ENCODE peak calls at places on chromosomes 13 and 19, in ten cellular contexts. G is heart left ventricle; P is CD8-positive, alpha-beta memory T cell; C is effector memory CD4-positive, alpha-beta T cell; F is tibial artery; Y is GM23248; Z is mesendoderm; S is mucosa of descending colon; X is psoas muscle; H is neuronal stem cell. V is an unnamed sample.

GRCh38 chr13:101846701-101847100 is 394.2 kb downstream of the ITGBL1 start:
- DNase-seq in G (no peak), P (no peak), C (no peak), F (no peak), Y (no peak), Z (no peak), S (no peak), X (no peak), H (no peak), V (no peak)

GRCh38 chr13:101452519-101453485 is at the start of gene ITGBL1:
- DNase-seq in G (no peak), P (no peak), C (no peak), F (peak; percentile 76), Y (peak; percentile 76), Z (no peak), S (no peak), X (peak; percentile 61), H (no peak), V (no peak)

GRCh38 chr13:112785419-112785856 is 95.6 kb downstream of the ATP11A start:
- DNase-seq in G (no peak), P (peak; percentile 33), C (no peak), F (no peak), Y (no peak), Z (no peak), S (no peak), X (no peak), H (no peak), V (no peak)

GRCh38 chr13:45299194-45299593 is 41.8 kb downstream of the TPT1 start:
- DNase-seq in G (no peak), P (no peak), C (no peak), F (no peak), Y (no peak), Z (no peak), S (no peak), X (no peak), H (no peak), V (no peak)

GRCh38 chr19:10288662-10289166 is 1.0 kb upstream of the ICAM5 start:
- DNase-seq in G (no peak), P (no peak), C (no peak), F (no peak), Y (peak; percentile 80), Z (peak; percentile 67), S (peak; percentile 59), X (no peak), H (no peak), V (no peak)

GRCh38 chr13:95660981-95661581 is 15.9 kb upstream of the DNAJC3 start:
- DNase-seq in G (peak; percentile 16), P (no peak), C (no peak), F (no peak), Y (peak; percentile 73), Z (peak; percentile 50), S (peak; percentile 57), X (no peak), H (no peak), V (no peak)

GRCh38 chr19:39372047-39372802 is 18.7 kb downstream of the PAF1 start:
- DNase-seq in G (peak; percentile 89), P (no peak), C (no peak), F (peak; percentile 93), Y (peak; percentile 96), Z (no peak), S (peak; percentile 61), X (peak; percentile 87), H (no peak), V (no peak)

GRCh38 chr19:16594131-16594586 is 21.9 kb upstream of the SLC35E1 start:
- DNase-seq in G (no peak), P (peak; percentile 72), C (peak; percentile 54), F (no peak), Y (no peak), Z (no peak), S (no peak), X (no peak), H (no peak), V (no peak)

GRCh38 chr13:98260357-98261164 is 83.5 kb upstream of the RNF113B start:
- DNase-seq in G (no peak), P (no peak), C (no peak), F (no peak), Y (no peak), Z (no peak), S (no peak), X (no peak), H (no peak), V (no peak)

GRCh38 chr13:51479199-51479523 is 26.3 kb upstream of the INTS6 start:
- DNase-seq in G (no peak), P (no peak), C (no peak), F (no peak), Y (peak; percentile 82), Z (no peak), S (no peak), X (no peak), H (no peak), V (no peak)

GRCh38 chr13:33191425-33192221 is 93.9 kb downstream of the STARD13 start:
- DNase-seq in G (no peak), P (no peak), C (no peak), F (no peak), Y (peak; percentile 36), Z (no peak), S (no peak), X (no peak), H (no peak), V (no peak)

DNA sequence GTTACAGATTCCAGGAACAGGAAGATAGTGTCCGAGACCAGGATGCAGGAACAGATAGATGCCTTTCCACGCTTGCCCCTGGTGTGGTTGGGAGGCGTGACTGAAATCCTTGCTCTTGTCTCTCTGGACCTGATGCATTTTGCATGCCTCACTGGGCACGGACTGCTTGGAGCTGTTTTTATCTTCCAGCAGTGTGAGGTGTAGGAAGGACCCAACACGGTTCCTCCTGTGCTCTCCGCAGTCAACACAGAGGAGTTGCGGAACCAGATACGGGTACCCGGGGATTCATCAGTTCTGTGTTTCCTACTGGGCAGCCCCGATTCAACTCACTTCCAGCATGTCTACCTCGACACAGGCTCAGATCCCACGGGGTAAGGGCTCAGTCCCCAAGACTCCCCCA is 6.5 kb downstream of the DOT1L start:
- DNase-seq in G (no peak), P (no peak), C (no peak), F (no peak), Y (no peak), Z (no peak), S (no peak), X (no peak), H (no peak), V (no peak)
- H3K4me1 ChIP-seq in G (peaks cover 72% of the 10 kb centered on the region), P (peaks cover 35% of the 10 kb centered on the region), C (peaks cover 30% of the 10 kb centered on the region), F (peaks cover 6% of the 10 kb centered on the region), Y (peaks cover 52% of the 10 kb centered on the region), Z (peaks cover 8% of the 10 kb centered on the region), S (peaks cover 63% of the 10 kb centered on the region), X (peaks cover 73% of the 10 kb centered on the region), H (peaks cover 36% of the 10 kb centered on the region), V (peaks cover 25% of the 10 kb centered on the region)

DNA sequence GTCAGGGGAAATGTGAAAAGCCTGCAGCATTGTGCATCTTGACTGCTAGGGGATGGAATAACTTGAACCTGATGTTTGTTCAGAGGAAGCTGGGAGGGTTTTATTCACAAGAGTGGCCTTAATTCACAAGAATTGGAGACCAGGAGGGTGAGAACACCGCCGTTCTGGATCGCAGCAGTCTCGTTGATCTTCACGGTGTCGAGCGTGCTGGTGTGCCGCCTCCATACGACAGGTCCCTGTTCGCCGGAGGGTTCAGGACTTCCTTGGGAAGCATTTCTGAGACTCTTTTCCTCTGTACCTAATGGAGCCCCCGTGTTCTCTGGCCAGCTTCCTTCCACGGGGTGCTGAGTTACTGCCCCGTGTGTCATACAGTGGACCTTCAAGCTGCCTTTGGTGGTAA is 66.9 kb downstream of the ARHGEF7 start:
- DNase-seq in G (no peak), P (no peak), C (no peak), F (no peak), Y (no peak), Z (no peak), S (no peak), X (no peak), H (no peak), V (no peak)
- H3K4me1 ChIP-seq in G (peaks cover 46% of the 10 kb centered on the region), P (peaks cover 96% of the 10 kb centered on the region), C (peaks cover 62% of the 10 kb centered on the region), F (peaks cover 6% of the 10 kb centered on the region), Y (no peaks in the 10 kb centered on the region), Z (no peaks in the 10 kb centered on the region), S (peaks cover 34% of the 10 kb centered on the region), X (peaks cover 85% of the 10 kb centered on the region), H (peaks cover 7% of the 10 kb centered on the region), V (peaks cover 97% of the 10 kb centered on the region)

GRCh38 chr19:40808021-40808325 is 9.0 kb downstream of the EGLN2 start:
- DNase-seq in G (no peak), P (no peak), C (no peak), F (no peak), Y (no peak), Z (no peak), S (no peak), X (no peak), H (no peak), V (no peak)

GRCh38 chr19:40810160-40810559 is 11.2 kb downstream of the EGLN2 start:
- DNase-seq in G (no peak), P (no peak), C (no peak), F (no peak), Y (no peak), Z (no peak), S (no peak), X (no peak), H (no peak), V (no peak)

GRCh38 chr19:40808497-40808896 is 9.5 kb downstream of the EGLN2 start:
- DNase-seq in G (no peak), P (no peak), C (no peak), F (no peak), Y (no peak), Z (no peak), S (no peak), X (no peak), H (no peak), V (no peak)

GRCh38 chr19:40807147-40808020 is 8.4 kb downstream of the EGLN2 start:
- DNase-seq in G (no peak), P (no peak), C (no peak), F (no peak), Y (peak; percentile 24), Z (peak; percentile 85), S (peak; percentile 56), X (no peak), H (no peak), V (no peak)

GRCh38 chr19:40809358-40810086 is 10.5 kb downstream of the EGLN2 start:
- DNase-seq in G (no peak), P (no peak), C (no peak), F (no peak), Y (no peak), Z (no peak), S (no peak), X (no peak), H (no peak), V (no peak)
- H3K4me1 ChIP-seq in G (peaks cover 49% of the 10 kb centered on the region), P (peaks cover 58% of the 10 kb centered on the region), C (peaks cover 65% of the 10 kb centered on the region), F (peaks cover 7% of the 10 kb centered on the region), Y (peaks cover 14% of the 10 kb centered on the region), Z (peaks cover 5% of the 10 kb centered on the region), S (peaks cover 23% of the 10 kb centered on the region), X (peaks cover 27% of the 10 kb centered on the region), H (peaks cover 34% of the 10 kb centered on the region), V (peaks cover 53% of the 10 kb centered on the region)

GRCh38 chr13:29922896-29923295 is 72.5 kb upstream of the UBL3 start:
- DNase-seq in G (no peak), P (no peak), C (no peak), F (no peak), Y (peak; percentile 84), Z (no peak), S (no peak), X (no peak), H (no peak), V (no peak)
- H3K4me1 ChIP-seq in G (peaks cover 16% of the 10 kb centered on the region), P (peaks cover 5% of the 10 kb centered on the region), C (no peaks in the 10 kb centered on the region), F (no peaks in the 10 kb centered on the region), Y (peaks cover 56% of the 10 kb centered on the region), Z (peaks cover 6% of the 10 kb centered on the region), S (peaks cover 30% of the 10 kb centered on the region), X (peaks cover 18% of the 10 kb centered on the region), H (peaks cover 8% of the 10 kb centered on the region), V (no peaks in the 10 kb centered on the region)

V was measured in naive thymus-derived CD4-positive, alpha-beta T cell.